ENCODE peak calls at places on chromosomes 6 and 20, in eight cellular contexts. Z, Q, M, C, L, N, E and X are unnamed samples.
A peak's percentile ranks its signal among the peaks of the same experiment; 100 is the strongest.

GRCh38 chr20:1474817-1475603 is 8.4 kb upstream of the NSFL1C start:
- DNase-seq in M (peak; percentile 95), Z (peak; percentile 90), L (peak; percentile 53), C (peak; percentile 79), E (no peak), N (no peak), Q (peak; percentile 81), X (peak; percentile 70)

GRCh38 chr6:34246563-34247391 is 2.0 kb downstream of the SMIM29 start:
- DNase-seq in L (peak; percentile 80), N (no peak), E (no peak), Q (peak; percentile 75), C (peak; percentile 88), M (no peak), Z (peak; percentile 59), X (peak; percentile 90)

GRCh38 chr6:11146117-11146826 is 34.7 kb upstream of the ERVFRD-1 start:
- DNase-seq in N (no peak), E (no peak), Z (no peak), M (peak; percentile 64), C (no peak), L (no peak), Q (no peak), X (no peak)

GRCh38 chr6:106799008-106799952 is 169.9 kb downstream of the QRSL1 start:
- DNase-seq in Z (peak; percentile 77), E (no peak), C (peak; percentile 68), N (peak; percentile 18), M (peak; percentile 96), Q (peak; percentile 100), L (no peak), X (no peak)

GRCh38 chr6:11812439-11812838 is 33.8 kb upstream of the ADTRP start:
- DNase-seq in E (no peak), Q (no peak), Z (no peak), C (no peak), L (no peak), M (no peak), N (no peak), X (no peak)

GRCh38 chr20:10978019-10978702 is 304.4 kb upstream of the JAG1 start:
- DNase-seq in Q (no peak), C (no peak), Z (no peak), M (no peak), E (no peak), L (no peak), N (no peak), X (no peak)

GRCh38 chr6:130223508-130223907 is 757 bp upstream of the SAMD3 start:
- DNase-seq in L (peak; percentile 18), C (no peak), N (no peak), E (no peak), M (peak; percentile 16), Z (no peak), Q (no peak), X (no peak)

GRCh38 chr6:167113047-167113446 is 9.8 kb upstream of the CCR6 start:
- DNase-seq in E (no peak), L (no peak), Q (no peak), N (no peak), M (no peak), C (no peak), Z (no peak), X (peak; percentile 95)

GRCh38 chr6:150236544-150236943 is 93.7 kb downstream of the PPP1R14C start:
- DNase-seq in C (no peak), L (peak; percentile 13), M (no peak), N (no peak), Q (no peak), Z (no peak), E (no peak), X (no peak)

GRCh38 chr6:33416386-33417126 is 1.4 kb downstream of the CUTA start:
- DNase-seq in Z (no peak), E (no peak), N (no peak), C (no peak), Q (no peak), L (no peak), M (no peak), X (no peak)

GRCh38 chr20:2402271-2402980 is 21.7 kb downstream of the TGM6 start:
- DNase-seq in E (peak; percentile 34), C (peak; percentile 33), L (peak; percentile 45), Q (peak; percentile 51), Z (peak; percentile 66), N (peak; percentile 58), M (peak; percentile 68), X (peak; percentile 59)

GRCh38 chr6:4371207-4371921 is 236.0 kb upstream of the ECI2 start:
- DNase-seq in L (no peak), Z (no peak), C (no peak), E (no peak), Q (no peak), N (no peak), M (no peak), X (no peak)

GRCh38 chr20:58843128-58843556 is 7.6 kb downstream of the GNAS-AS1 start:
- DNase-seq in E (no peak), M (no peak), Z (no peak), L (peak; percentile 88), C (peak; percentile 38), N (no peak), Q (no peak), X (no peak)

GRCh38 chr6:89585156-89585555 is 53.4 kb downstream of the LYRM2 start:
- DNase-seq in Z (no peak), N (no peak), L (no peak), M (no peak), Q (no peak), C (no peak), E (no peak), X (no peak)

DNA sequence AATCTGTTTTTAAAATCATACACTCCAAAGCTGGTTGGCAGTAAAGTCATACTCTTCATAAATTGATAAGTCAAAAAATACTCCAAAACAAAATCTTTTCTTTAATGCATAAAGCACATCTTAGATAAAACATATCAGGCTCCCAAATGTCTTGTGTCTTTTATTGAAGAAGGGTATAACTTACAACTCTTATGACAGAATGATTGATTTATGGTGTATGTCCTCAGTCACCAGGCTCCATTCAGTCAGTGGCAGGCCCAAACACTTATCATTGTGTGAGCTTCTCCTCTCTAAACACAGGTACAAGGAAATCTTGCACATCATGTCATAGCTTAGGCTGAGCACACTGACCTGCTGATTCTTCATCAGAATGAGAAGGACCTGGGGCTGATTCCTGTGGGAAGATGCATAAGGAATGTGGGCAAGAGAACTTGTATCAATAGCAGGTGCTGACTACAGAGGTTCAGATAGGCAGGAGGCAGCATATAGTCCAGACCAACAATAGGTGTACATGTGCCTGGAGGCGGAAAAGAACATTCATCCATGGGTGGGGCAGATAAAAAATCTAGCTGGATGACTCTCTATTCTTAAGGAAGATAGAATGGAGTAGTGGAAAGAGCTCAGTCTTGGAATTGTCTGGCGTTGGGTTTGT is 1.9 kb downstream of the CALHM5 start:
- DNase-seq in N (no peak), C (no peak), E (no peak), Q (peak; percentile 50), M (peak; percentile 70), L (no peak), Z (peak; percentile 21), X (no peak)
- H3K4me2 ChIP-seq in N (no peak overlapping the region), C (no peak overlapping the region), E (no peak overlapping the region), Q (no peak overlapping the region), M (no peak overlapping the region), L (no peak overlapping the region), Z (no peak overlapping the region), X (no peak overlapping the region)

GRCh38 chr6:159007510-159007909 is 7.5 kb upstream of the RSPH3 start:
- DNase-seq in Z (no peak), E (no peak), L (no peak), M (no peak), Q (no peak), N (no peak), C (no peak), X (no peak)

GRCh38 chr6:159013229-159013628 is 13.2 kb upstream of the RSPH3 start:
- DNase-seq in N (no peak), Q (no peak), E (no peak), C (no peak), Z (no peak), L (no peak), M (no peak), X (peak; percentile 47)

GRCh38 chr6:159012201-159012600 is 12.2 kb upstream of the RSPH3 start:
- DNase-seq in Q (no peak), C (peak; percentile 44), E (no peak), M (no peak), Z (no peak), N (no peak), L (no peak), X (no peak)

GRCh38 chr6:159004592-159004991 is 4.6 kb upstream of the RSPH3 start:
- DNase-seq in L (no peak), Q (no peak), M (no peak), C (no peak), N (no peak), Z (no peak), E (no peak), X (no peak)

DNA sequence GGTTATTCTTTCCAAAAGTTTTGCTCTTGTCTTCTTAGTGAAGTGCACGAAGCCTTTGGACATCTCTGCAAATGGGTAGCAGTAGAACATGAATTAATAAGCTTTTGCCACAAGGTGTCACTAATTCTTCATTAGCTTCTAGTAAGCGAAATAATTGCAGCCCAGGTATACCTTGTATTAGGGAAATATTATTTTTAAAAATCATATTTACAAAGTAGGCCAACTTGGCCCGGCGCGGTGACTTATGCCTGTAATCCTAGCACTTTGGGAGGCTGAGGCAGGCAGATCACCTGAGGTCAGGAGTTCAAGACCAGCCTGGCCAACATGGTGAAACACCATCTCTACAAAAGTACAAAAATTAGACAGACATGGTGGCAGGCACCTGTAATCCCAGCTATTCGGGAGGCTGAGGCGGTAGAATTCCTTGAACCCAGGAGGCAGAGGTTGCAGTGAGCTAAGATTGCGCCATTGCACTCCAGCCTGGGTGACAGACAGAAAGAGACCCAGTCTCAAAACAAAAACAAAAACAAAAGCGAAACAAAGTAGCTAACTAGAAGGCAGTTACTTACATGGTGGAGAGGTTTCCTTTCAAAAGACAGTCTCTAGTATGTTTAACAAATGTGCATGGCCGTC is 8.8 kb upstream of the RSPH3 start:
- DNase-seq in E (no peak), N (peak; percentile 21), M (peak; percentile 45), Q (no peak), L (peak; percentile 68), C (peak; percentile 25), Z (peak; percentile 54), X (peak; percentile 86)
- H3K4me3 ChIP-seq in E (no peak overlapping the region), N (no peak overlapping the region), M (no peak overlapping the region), Q (no peak overlapping the region), L (no peak overlapping the region), C (no peak overlapping the region), Z (no peak overlapping the region), X (no peak overlapping the region)

GRCh38 chr6:12916001-12916400 is 199.4 kb downstream of the PHACTR1 start:
- DNase-seq in Z (no peak), E (no peak), L (no peak), C (no peak), M (no peak), Q (no peak), N (no peak), X (no peak)
- H3K4me2 ChIP-seq in Z (no peak overlapping the region), E (no peak overlapping the region), L (no peak overlapping the region), C (no peak overlapping the region), M (no peak overlapping the region), Q (no peak overlapping the region), N (no peak overlapping the region), X (no peak overlapping the region)

DNA sequence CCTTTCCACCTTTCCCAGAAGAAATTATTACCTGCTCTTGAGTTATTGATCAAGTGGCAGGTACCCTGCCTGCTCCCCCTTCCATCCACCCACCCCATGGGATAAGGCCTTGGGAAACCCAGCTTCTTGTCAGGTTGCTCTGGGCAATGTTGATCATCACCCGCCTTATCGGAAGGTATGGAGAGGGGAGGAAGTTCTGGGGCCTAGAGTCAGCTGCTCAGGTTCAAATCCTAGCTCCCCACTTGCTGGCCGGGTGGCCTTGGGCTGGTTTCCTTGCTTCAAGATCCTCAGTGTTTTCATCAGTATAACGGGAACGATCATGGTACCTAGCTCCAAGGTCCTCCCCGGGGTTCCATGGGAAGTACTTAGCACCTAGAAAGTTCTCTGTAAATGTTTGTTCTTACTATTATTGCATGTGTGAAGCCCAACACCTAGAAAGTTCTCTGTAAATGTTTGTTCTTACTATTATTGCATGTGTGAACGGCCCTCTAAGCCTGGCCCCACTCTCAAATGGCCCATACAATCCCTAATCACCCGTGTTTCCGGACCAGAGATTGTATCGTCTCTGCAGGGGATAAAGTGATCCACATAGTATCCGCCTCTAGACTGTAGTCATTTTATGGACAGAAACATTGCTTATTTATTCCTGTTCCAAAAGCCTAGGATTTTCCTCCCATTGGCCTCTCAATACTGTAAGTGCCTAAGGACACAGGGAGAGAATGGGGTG is 1.1 kb upstream of the PREX1 start:
- DNase-seq in Z (no peak), C (peak; percentile 37), Q (no peak), N (peak; percentile 43), L (no peak), E (no peak), M (no peak), X (no peak)
- H3K4me3 ChIP-seq in Z (peak overlapping the region; percentile 73), C (peak overlapping the region; percentile 58), Q (no peak overlapping the region), N (peak overlapping the region; percentile 84), L (peak overlapping the region; percentile 74), E (peak overlapping the region; percentile 35), M (no peak overlapping the region), X (no peak overlapping the region)